ENCODE peak calls at places on chromosome X, in four cellular contexts. H is ascending aorta, U is BE2C, V is thyroid gland. C is an unnamed sample.

GRCh38 chrX:23493941-23494374 is 159.3 kb downstream of the PTCHD1 start:
- DNase-seq in V (no peak), H (no peak), U (peak; percentile 23), C (no peak)

GRCh38 chrX:46690818-46691217 is 68.1 kb downstream of the SLC9A7 start:
- DNase-seq in H (no peak), U (no peak), V (no peak), C (no peak)

GRCh38 chrX:38561126-38561868 is at the start of gene TSPAN7:
- DNase-seq in H (peak; percentile 83), U (peak; percentile 88), V (peak; percentile 84), C (peak; percentile 84)

GRCh38 chrX:72027024-72027913 is 104.4 kb downstream of the RTL5 start:
- DNase-seq in V (no peak), H (peak; percentile 57), U (no peak), C (no peak)

GRCh38 chrX:1491851-1492349 is 39.2 kb upstream of the ASMTL start:
- DNase-seq in H (peak; percentile 22), V (no peak), U (peak; percentile 14), C (no peak)

GRCh38 chrX:119105826-119106225 is 21.8 kb downstream of the KIAA1210 start:
- DNase-seq in H (no peak), V (no peak), U (no peak), C (no peak)

GRCh38 chrX:105823092-105823454 is 734 bp downstream of the NRK start:
- DNase-seq in H (no peak), V (no peak), U (no peak), C (no peak)

GRCh38 chrX:15749642-15750610 is 11.9 kb downstream of the CA5B start:
- DNase-seq in V (peak; percentile 3), H (peak; percentile 72), U (no peak), C (no peak)

GRCh38 chrX:107632291-107632690 is 4.0 kb downstream of the PRPS1 start:
- DNase-seq in H (no peak), U (no peak), V (peak; percentile 9), C (no peak)

GRCh38 chrX:88378406-88378805 is 368.6 kb upstream of the CPXCR1 start:
- DNase-seq in H (no peak), U (no peak), V (no peak), C (no peak)

GRCh38 chrX:45358417-45358816 is 157.7 kb upstream of the DIPK2B start:
- DNase-seq in H (no peak), U (no peak), V (no peak), C (no peak)

GRCh38 chrX:24777660-24778059 is 83.9 kb downstream of the POLA1 start:
- DNase-seq in V (no peak), H (no peak), U (no peak), C (no peak)

GRCh38 chrX:46203115-46203514 is 342.1 kb downstream of the ZNF674 start:
- DNase-seq in V (no peak), H (no peak), U (no peak), C (no peak)

GRCh38 chrX:154724999-154725756 is 25.7 kb downstream of the GAB3 start:
- DNase-seq in H (no peak), U (no peak), V (no peak), C (no peak)

GRCh38 chrX:118495958-118496762 is 545 bp downstream of the DOCK11 start:
- DNase-seq in V (peak; percentile 40), H (peak; percentile 74), U (peak; percentile 45), C (peak; percentile 38)

GRCh38 chrX:145405012-145405411 is 157.7 kb downstream of the SPANXN1 start:
- DNase-seq in V (no peak), U (no peak), H (no peak), C (no peak)

GRCh38 chrX:72123471-72124185 is 8.1 kb downstream of the RTL5 start:
- DNase-seq in H (peak; percentile 88), V (peak; percentile 81), U (peak; percentile 61), C (no peak)

GRCh38 chrX:154476821-154477220 is 2.3 kb downstream of the LAGE3 start:
- DNase-seq in H (no peak), U (no peak), V (peak; percentile 18), C (no peak)

GRCh38 chrX:117633277-117633676 is 483.3 kb downstream of the KLHL13 start:
- DNase-seq in U (no peak), H (no peak), V (no peak), C (no peak)

GRCh38 chrX:69155786-69156520 is 9.3 kb downstream of the PJA1 start:
- DNase-seq in V (no peak), U (no peak), H (peak; percentile 44), C (no peak)

GRCh38 chrX:124406294-124407013 is 60.1 kb downstream of the SH2D1A start:
- DNase-seq in V (peak; percentile 11), U (peak; percentile 30), H (no peak), C (no peak)

GRCh38 chrX:36753602-36754001 is 254.6 kb upstream of the FAM47C start:
- DNase-seq in U (no peak), V (no peak), H (no peak), C (no peak)

GRCh38 chrX:129449141-129449540 is 74.1 kb downstream of the SMARCA1 start:
- DNase-seq in U (no peak), V (no peak), H (no peak), C (no peak)

GRCh38 chrX:42992199-42992943 is 214.4 kb upstream of the PPP1R2C start:
- DNase-seq in H (no peak), V (no peak), U (no peak), C (no peak)

GRCh38 chrX:136585960-136586359 is 53.9 kb downstream of the VGLL1 start:
- DNase-seq in V (no peak), U (no peak), H (no peak), C (no peak)

GRCh38 chrX:4850312-4850711 is 1136.9 kb upstream of the PRKX start:
- DNase-seq in U (no peak), V (no peak), H (no peak), C (no peak)

GRCh38 chrX:65576160-65576559 is 41.6 kb upstream of the LAS1L start:
- DNase-seq in H (no peak), U (no peak), V (no peak), C (no peak)

GRCh38 chrX:66872771-66873170 is 233.9 kb upstream of the EDA2R start:
- DNase-seq in H (no peak), V (no peak), U (no peak), C (no peak)
- H3K4me1 ChIP-seq in H (no peaks in the 10 kb centered on the region), V (no peaks in the 10 kb centered on the region), U (no peaks in the 10 kb centered on the region), C (no peaks in the 10 kb centered on the region)

GRCh38 chrX:80432863-80433262 is 12.6 kb downstream of the TENT5D start:
- DNase-seq in H (no peak), V (no peak), U (no peak), C (no peak)

GRCh38 chrX:80432441-80432840 is 12.2 kb downstream of the TENT5D start:
- DNase-seq in U (no peak), H (no peak), V (no peak), C (no peak)

GRCh38 chrX:80430826-80431501 is 10.7 kb downstream of the TENT5D start:
- DNase-seq in H (no peak), V (no peak), U (peak; percentile 9), C (no peak)

DNA sequence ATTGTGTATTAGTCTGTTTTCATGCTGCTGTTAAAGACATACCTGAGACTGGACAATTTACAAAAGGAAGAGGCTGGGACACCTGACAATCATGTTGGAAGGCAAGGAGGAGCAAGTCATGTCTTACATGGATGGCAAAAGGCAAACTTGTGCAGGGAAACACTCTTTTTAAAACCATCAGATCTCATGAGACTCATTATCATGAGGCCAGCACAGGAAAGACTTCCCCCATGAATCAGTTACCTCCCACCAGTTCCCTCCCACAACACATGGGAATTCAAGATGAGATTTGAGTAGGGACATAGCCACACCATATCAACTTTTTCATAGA is 11.2 kb downstream of the TENT5D start:
- DNase-seq in V (no peak), U (no peak), H (no peak), C (no peak)
- H3K9me3 ChIP-seq in V (no peaks in the 10 kb centered on the region), U (no peaks in the 10 kb centered on the region), H (no peaks in the 10 kb centered on the region), C (no peaks in the 10 kb centered on the region)

DNA sequence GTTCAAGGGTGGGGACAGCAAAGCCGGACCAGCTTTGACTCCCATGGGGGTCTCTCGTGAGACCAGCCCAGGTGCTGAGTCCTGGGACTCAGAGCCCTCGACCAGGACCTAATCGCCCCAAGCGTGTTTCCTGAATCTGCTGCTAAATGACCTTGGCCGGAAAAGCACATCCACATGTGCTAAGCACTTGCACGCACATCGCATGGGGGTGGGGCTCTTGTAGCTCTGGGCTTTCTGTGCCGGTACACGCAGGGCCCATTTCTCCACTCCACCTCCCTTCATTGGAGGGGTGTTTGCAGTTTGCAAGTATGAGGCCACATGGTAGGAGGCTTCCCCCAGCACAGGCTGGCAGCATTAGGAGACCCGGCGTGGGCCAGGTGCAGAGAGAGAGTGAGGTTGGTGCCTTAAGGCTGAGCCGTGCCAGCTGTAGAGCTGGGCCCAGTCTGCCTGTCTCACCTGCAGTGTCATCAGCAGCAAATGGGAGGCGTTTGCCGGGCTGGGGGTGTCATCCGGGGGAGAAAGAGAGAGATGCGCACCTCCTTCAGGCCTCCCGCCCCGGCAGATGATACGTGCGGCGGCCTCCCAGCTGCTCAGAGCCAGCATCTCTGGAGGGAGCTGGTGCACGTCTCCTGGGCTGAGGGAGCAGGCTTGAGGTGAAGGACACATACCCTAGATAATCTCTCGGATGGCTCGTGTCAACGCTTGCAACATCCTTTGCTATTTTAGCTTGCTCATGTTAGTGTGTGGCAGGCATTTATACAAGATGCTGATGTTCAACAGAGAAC is 45.2 kb upstream of the CLCN4 start:
- DNase-seq in U (no peak), V (no peak), H (no peak), C (peak; percentile 65)
- H3K4me1 ChIP-seq in U (no peaks in the 10 kb centered on the region), V (no peaks in the 10 kb centered on the region), H (no peaks in the 10 kb centered on the region), C (peaks cover 20% of the 10 kb centered on the region)

GRCh38 chrX:20319054-20319453 is 52.3 kb upstream of the RPS6KA3 start:
- DNase-seq in H (no peak), U (no peak), V (no peak), C (no peak)
- H3K9me3 ChIP-seq in H (no peaks in the 10 kb centered on the region), U (no peaks in the 10 kb centered on the region), V (no peaks in the 10 kb centered on the region), C (no peaks in the 10 kb centered on the region)

DNA sequence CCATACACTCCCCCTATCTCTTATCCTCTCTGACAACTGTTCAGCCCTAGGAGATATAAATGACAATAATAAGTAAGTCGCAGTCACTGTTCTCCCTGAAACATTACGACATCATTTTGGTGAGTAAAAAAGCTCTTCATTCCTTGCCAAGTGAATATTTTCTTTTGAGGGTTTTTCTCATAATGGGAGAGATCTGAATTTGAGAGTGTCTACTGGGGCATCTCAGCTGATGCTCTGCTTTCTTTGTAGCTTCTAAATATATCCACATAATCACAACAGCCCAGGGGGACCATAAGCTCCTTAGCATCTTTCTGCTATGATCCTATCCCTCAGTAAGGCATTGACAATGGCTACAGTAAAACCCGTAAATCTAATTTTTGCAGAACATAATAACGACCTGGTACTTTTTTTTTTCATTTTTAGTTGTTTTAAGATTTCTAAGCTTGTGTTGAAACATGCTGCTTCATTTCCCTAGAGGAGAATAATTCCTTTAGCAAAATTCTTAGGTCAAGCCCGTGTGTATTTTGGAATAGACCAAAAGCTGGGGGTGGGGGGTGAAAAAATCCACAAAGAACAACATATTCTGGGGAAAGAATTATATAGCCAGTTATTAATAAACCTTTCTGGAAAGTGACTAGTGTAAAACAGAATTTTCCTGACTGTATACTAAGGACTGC is 78.1 kb upstream of the GPM6B start:
- DNase-seq in V (no peak), H (peak; percentile 73), U (no peak), C (no peak)
- H3K4me1 ChIP-seq in V (no peaks in the 10 kb centered on the region), H (no peaks in the 10 kb centered on the region), U (no peaks in the 10 kb centered on the region), C (no peaks in the 10 kb centered on the region)

GRCh38 chrX:51853251-51853650 is 40.2 kb upstream of the MAGED1 start:
- DNase-seq in H (no peak), V (no peak), U (no peak), C (no peak)

GRCh38 chrX:51851507-51852085 is 41.8 kb upstream of the MAGED1 start:
- DNase-seq in U (no peak), V (no peak), H (no peak), C (no peak)

GRCh38 chrX:51855698-51856097 is 37.7 kb upstream of the MAGED1 start:
- DNase-seq in H (no peak), U (no peak), V (no peak), C (no peak)

GRCh38 chrX:51852096-51852495 is 41.3 kb upstream of the MAGED1 start:
- DNase-seq in H (no peak), V (no peak), U (no peak), C (no peak)

GRCh38 chrX:51852621-51853020 is 40.8 kb upstream of the MAGED1 start:
- DNase-seq in U (no peak), H (no peak), V (no peak), C (no peak)
- H3K9me3 ChIP-seq in U (no peaks in the 10 kb centered on the region), H (no peaks in the 10 kb centered on the region), V (no peaks in the 10 kb centered on the region), C (no peaks in the 10 kb centered on the region)